ENCODE peak calls at places on chromosome 20, in six cellular contexts. Y is MCF 10A, E is GM06990, S is body of pancreas, D is activated B cell treated with CpG ODN at 0.5 μM for 24 hours, G is colonic mucosa. I is an unnamed sample.

GRCh38 chr20:42361402-42361801 is 743.2 kb upstream of the CHD6 start:
- DNase-seq in Y (no peak), E (no peak), S (no peak), D (no peak), G (no peak), I (no peak)

GRCh38 chr20:41078329-41078728 is 49.7 kb downstream of the TOP1 start:
- DNase-seq in Y (peak), E (no peak), S (no peak), D (no peak), G (no peak), I (peak)

GRCh38 chr20:63027425-63028389 is 20.9 kb upstream of the BHLHE23 start:
- DNase-seq in Y (peak), E (no peak), S (peak), D (no peak), G (no peak), I (peak)

GRCh38 chr20:16479666-16480065 is 93.6 kb downstream of the KIF16B start:
- DNase-seq in Y (peak), E (no peak), S (no peak), D (no peak), G (no peak), I (no peak)

GRCh38 chr20:7003598-7003997 is 236.1 kb downstream of the BMP2 start:
- DNase-seq in Y (peak), E (no peak), S (no peak), D (no peak), G (no peak), I (no peak)

GRCh38 chr20:52379723-52380336 is 188.3 kb upstream of the ZFP64 start:
- DNase-seq in Y (peak), E (no peak), S (peak), D (no peak), G (peak), I (peak)

GRCh38 chr20:18190466-18191233 is 53.0 kb downstream of the KAT14 start:
- DNase-seq in Y (no peak), E (no peak), S (no peak), D (no peak), G (no peak), I (no peak)

GRCh38 chr20:40753472-40753871 is 64.4 kb upstream of the MAFB start:
- DNase-seq in Y (peak), E (no peak), S (no peak), D (no peak), G (no peak), I (no peak)

GRCh38 chr20:37615507-37616425 is 78.1 kb upstream of the CTNNBL1 start:
- DNase-seq in Y (peak), E (no peak), S (no peak), D (no peak), G (no peak), I (peak)

GRCh38 chr20:25584905-25585704 is at the start of gene NINL:
- DNase-seq in Y (peak), E (peak), S (peak), D (peak), G (peak), I (peak)

GRCh38 chr20:31484001-31484400 is 8.9 kb downstream of the REM1 start:
- DNase-seq in Y (no peak), E (no peak), S (no peak), D (no peak), G (no peak), I (no peak)

GRCh38 chr20:11373391-11373790 is 544.3 kb upstream of the BTBD3 start:
- DNase-seq in Y (peak), E (no peak), S (no peak), D (no peak), G (no peak), I (no peak)

GRCh38 chr20:18256440-18257090 is 31.8 kb upstream of the ZNF133 start:
- DNase-seq in Y (no peak), E (no peak), S (no peak), D (no peak), G (no peak), I (no peak)

GRCh38 chr20:7758436-7758835 is 181.8 kb downstream of the HAO1 start:
- DNase-seq in Y (no peak), E (no peak), S (no peak), D (no peak), G (no peak), I (no peak)

GRCh38 chr20:26208296-26209091 is 511.8 kb upstream of the ZNF337 start:
- DNase-seq in Y (no peak), E (peak), S (peak), D (no peak), G (no peak), I (no peak)

GRCh38 chr20:57531986-57532566 is 7.1 kb upstream of the CTCFL start:
- DNase-seq in Y (no peak), E (no peak), S (no peak), D (no peak), G (peak), I (no peak)

GRCh38 chr20:36865076-36865860 is 10.7 kb upstream of the TLDC2 start:
- DNase-seq in Y (no peak), E (no peak), S (no peak), D (no peak), G (no peak), I (no peak)

GRCh38 chr20:35307666-35308653 is 15.7 kb upstream of the FAM83C start:
- DNase-seq in Y (peak), E (no peak), S (peak), D (no peak), G (no peak), I (no peak)

GRCh38 chr20:35304956-35305355 is 12.7 kb upstream of the FAM83C start:
- DNase-seq in Y (no peak), E (no peak), S (no peak), D (no peak), G (no peak), I (no peak)

GRCh38 chr20:35305682-35306556 is 13.7 kb upstream of the FAM83C start:
- DNase-seq in Y (peak), E (no peak), S (no peak), D (no peak), G (no peak), I (peak)

GRCh38 chr20:35303735-35304431 is 11.7 kb upstream of the FAM83C start:
- DNase-seq in Y (peak), E (peak), S (peak), D (peak), G (peak), I (peak)

GRCh38 chr20:35306931-35307517 is 14.8 kb upstream of the FAM83C start:
- DNase-seq in Y (peak), E (no peak), S (peak), D (no peak), G (peak), I (peak)
- TF ChIP-seq CTCF in Y (peak), E (peak), S (peak), D (no peak), G (peak), I (peak)

GRCh38 chr20:44471481-44471882 is 4.2 kb upstream of the TTPAL start:
- DNase-seq in Y (peak), E (no peak), S (no peak), D (no peak), G (no peak), I (peak)
- TF ChIP-seq CTCF in Y (peak), E (peak), S (peak), D (no peak), G (peak), I (peak)

DNA sequence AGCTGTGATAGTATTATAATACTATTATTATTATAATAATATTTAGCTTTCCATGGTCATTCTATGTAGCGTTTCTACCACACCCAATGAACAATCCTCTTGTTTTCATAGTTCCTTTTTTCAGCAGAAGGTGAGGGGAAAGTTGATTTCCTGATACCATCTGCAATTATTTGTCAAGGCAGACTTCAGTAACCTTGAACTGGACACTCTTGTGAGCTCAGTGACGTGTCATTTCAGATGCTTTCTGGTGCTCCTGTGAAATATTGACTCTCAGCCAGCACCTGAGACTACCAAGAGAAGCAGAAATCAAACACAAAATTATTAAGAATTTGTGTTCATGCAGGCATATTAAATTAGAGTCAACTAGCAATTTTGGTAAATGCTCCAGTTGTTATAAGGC is 46.0 kb upstream of the PROKR2 start:
- DNase-seq in Y (no peak), E (no peak), S (no peak), D (no peak), G (no peak), I (no peak)
- TF ChIP-seq CTCF in Y (no peak), E (no peak), S (no peak), D (no peak), G (no peak), I (no peak)

GRCh38 chr20:3377644-3378043 is 29.8 kb downstream of the DNAAF9 start:
- DNase-seq in Y (no peak), E (no peak), S (no peak), D (no peak), G (no peak), I (no peak)
- TF ChIP-seq CTCF in Y (no peak), E (no peak), S (no peak), D (no peak), G (no peak), I (no peak)

GRCh38 chr20:1566701-1567100 is 9.2 kb upstream of the SIRPD start:
- DNase-seq in Y (peak), E (no peak), S (no peak), D (no peak), G (no peak), I (no peak)
- TF ChIP-seq CTCF in Y (no peak), E (no peak), S (no peak), D (no peak), G (no peak), I (no peak)

GRCh38 chr20:59159091-59159821 is 4.4 kb upstream of the ZNF831 start:
- DNase-seq in Y (no peak), E (no peak), S (no peak), D (no peak), G (peak), I (no peak)
- TF ChIP-seq CTCF in Y (no peak), E (no peak), S (no peak), D (no peak), G (no peak), I (no peak)

GRCh38 chr20:22490287-22491187 is 93.8 kb downstream of the FOXA2 start:
- DNase-seq in Y (peak), E (no peak), S (peak), D (no peak), G (peak), I (no peak)
- TF ChIP-seq CTCF in Y (no peak), E (no peak), S (peak), D (no peak), G (no peak), I (no peak)

DNA sequence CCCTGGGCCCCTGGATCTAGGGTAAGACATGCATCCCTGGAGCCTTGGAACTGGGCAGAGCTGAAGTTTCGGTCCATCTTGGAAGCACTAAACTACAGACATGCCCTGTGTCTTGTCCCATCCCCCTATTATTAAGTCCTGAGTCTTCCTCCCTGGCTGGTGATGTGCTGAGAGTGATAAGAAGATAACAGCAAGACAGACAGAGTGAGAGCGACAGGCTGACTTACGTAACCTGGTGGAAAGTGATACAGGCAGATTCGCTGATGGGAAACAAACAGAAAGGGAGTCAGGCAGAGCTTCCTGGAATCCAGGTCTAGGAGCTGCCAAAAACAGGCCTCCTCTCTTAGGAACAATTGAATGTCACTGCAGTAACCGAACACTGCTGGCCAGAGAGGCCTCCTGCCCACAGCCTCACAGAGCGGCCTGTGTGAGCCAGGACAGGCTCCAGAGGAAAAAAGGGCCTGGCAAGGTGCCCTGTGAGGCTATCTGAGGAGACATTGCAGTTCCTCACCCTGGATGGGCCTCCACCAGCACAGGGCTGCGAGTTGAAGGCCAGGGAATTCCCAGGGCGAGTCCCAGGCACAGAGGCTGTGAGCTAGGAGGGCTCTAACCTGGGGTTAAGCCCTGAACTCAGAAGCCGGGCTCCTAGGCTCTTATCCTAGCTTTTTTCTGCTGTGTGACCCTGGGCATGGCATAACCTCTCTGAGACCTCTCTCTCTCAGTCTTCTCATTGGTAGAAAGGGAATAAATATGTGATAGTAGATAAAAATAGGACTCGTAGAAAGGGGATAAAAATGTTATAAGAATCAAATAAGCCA is 34.2 kb upstream of the B4GALT5 start:
- DNase-seq in Y (peak), E (no peak), S (peak), D (no peak), G (peak), I (no peak)
- TF ChIP-seq CTCF in Y (no peak), E (no peak), S (no peak), D (no peak), G (no peak), I (no peak)

GRCh38 chr20:32847964-32848363 is 10.8 kb upstream of the EFCAB8 start:
- DNase-seq in Y (no peak), E (no peak), S (no peak), D (no peak), G (no peak), I (no peak)
- TF ChIP-seq CTCF in Y (no peak), E (no peak), S (no peak), D (no peak), G (no peak), I (no peak)

DNA sequence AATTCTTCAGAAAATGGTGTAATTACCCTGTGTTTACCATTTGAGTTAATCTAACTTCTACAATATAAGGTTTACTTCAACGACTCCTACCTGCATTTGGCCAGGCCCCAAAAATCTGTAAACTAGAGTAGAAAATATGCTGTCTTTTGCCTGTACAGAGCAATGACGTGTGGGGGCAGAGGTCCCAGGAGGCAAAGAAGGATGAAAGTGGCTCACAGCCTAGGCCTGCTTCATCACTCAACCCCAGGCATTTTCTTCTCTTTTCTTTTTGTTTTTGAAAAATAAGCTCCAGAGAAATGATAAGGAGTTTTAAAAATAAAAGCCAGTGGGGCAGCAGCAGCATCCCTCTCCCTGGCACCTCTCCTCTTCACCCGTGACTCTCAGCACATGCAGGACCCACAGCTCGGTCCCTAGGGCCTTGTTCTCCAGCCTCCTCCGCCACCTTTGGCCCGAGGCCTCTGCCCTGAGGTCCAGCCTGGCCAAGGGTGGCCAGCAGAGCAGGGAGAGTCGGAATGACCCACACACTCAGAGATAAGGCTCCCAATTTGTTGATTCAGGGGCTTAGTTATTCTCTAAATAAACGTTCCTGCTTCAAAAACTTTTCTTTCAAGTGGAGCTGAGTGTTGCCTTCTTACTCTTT is 310.3 kb upstream of the RNF24 start:
- DNase-seq in Y (no peak), E (no peak), S (no peak), D (no peak), G (no peak), I (no peak)
- TF ChIP-seq CTCF in Y (no peak), E (no peak), S (no peak), D (no peak), G (no peak), I (no peak)